ENCODE peak calls at places on chromosomes 16 and 17, in six cellular contexts. One of them, this sample, is unnamed. For H3K4me1, the result is how much of the 10 kb centered on the place peaks cover.

GRCh38 chr16:78227855-78228254 is 128.4 kb downstream of the WWOX start:
- DNase-seq in GM12878: no peak
- DNase-seq in neural progenitor cell: peak
- DNase-seq in PC-9: no peak
- DNase-seq in PC-3: peak
- DNase-seq in fibroblast of lung: no peak
- DNase-seq in this sample: no peak

GRCh38 chr16:70692481-70693203 is 6.8 kb upstream of the MTSS2 start:
- DNase-seq in PC-3: no peak
- DNase-seq in GM12878: no peak
- DNase-seq in fibroblast of lung: no peak
- DNase-seq in neural progenitor cell: no peak
- DNase-seq in PC-9: no peak
- DNase-seq in this sample: no peak

GRCh38 chr16:2212362-2213324 is 2.0 kb upstream of the BRICD5 start:
- DNase-seq in GM12878: no peak
- DNase-seq in fibroblast of lung: no peak
- DNase-seq in neural progenitor cell: no peak
- DNase-seq in PC-3: peak
- DNase-seq in PC-9: peak
- DNase-seq in this sample: no peak

GRCh38 chr17:14047591-14047990 is 21.7 kb upstream of the COX10 start:
- DNase-seq in fibroblast of lung: no peak
- DNase-seq in PC-3: no peak
- DNase-seq in PC-9: no peak
- DNase-seq in GM12878: no peak
- DNase-seq in neural progenitor cell: no peak
- DNase-seq in this sample: no peak

GRCh38 chr17:66900126-66901010 is 64.1 kb upstream of the CACNG4 start:
- DNase-seq in PC-3: peak
- DNase-seq in fibroblast of lung: peak
- DNase-seq in neural progenitor cell: no peak
- DNase-seq in GM12878: no peak
- DNase-seq in PC-9: no peak
- DNase-seq in this sample: no peak

GRCh38 chr17:81418710-81419332 is 23.6 kb downstream of the BAHCC1 start:
- DNase-seq in GM12878: no peak
- DNase-seq in neural progenitor cell: no peak
- DNase-seq in PC-3: peak
- DNase-seq in PC-9: no peak
- DNase-seq in fibroblast of lung: peak
- DNase-seq in this sample: peak

GRCh38 chr16:70685061-70685937 is 554 bp downstream of the MTSS2 start:
- DNase-seq in GM12878: no peak
- DNase-seq in fibroblast of lung: no peak
- DNase-seq in neural progenitor cell: no peak
- DNase-seq in PC-9: no peak
- DNase-seq in PC-3: no peak
- DNase-seq in this sample: no peak

GRCh38 chr16:58513874-58514273 is 1.4 kb upstream of the SETD6 start:
- DNase-seq in fibroblast of lung: peak
- DNase-seq in PC-9: no peak
- DNase-seq in PC-3: no peak
- DNase-seq in neural progenitor cell: no peak
- DNase-seq in GM12878: no peak
- DNase-seq in this sample: no peak

GRCh38 chr17:15335446-15335845 is 6.0 kb downstream of the TEKT3 start:
- DNase-seq in PC-9: no peak
- DNase-seq in GM12878: no peak
- DNase-seq in PC-3: no peak
- DNase-seq in neural progenitor cell: no peak
- DNase-seq in fibroblast of lung: no peak
- DNase-seq in this sample: no peak

GRCh38 chr16:9836118-9836736 is 346.0 kb downstream of the GRIN2A start:
- DNase-seq in GM12878: no peak
- DNase-seq in PC-9: no peak
- DNase-seq in neural progenitor cell: peak
- DNase-seq in fibroblast of lung: peak
- DNase-seq in PC-3: peak
- DNase-seq in this sample: no peak

GRCh38 chr17:44887971-44888955 is 11.0 kb downstream of the EFTUD2 start:
- DNase-seq in fibroblast of lung: no peak
- DNase-seq in PC-9: no peak
- DNase-seq in PC-3: no peak
- DNase-seq in GM12878: no peak
- DNase-seq in neural progenitor cell: no peak
- DNase-seq in this sample: no peak

GRCh38 chr17:40542562-40543411 is 22.5 kb downstream of the CCR7 start:
- DNase-seq in GM12878: no peak
- DNase-seq in PC-9: no peak
- DNase-seq in neural progenitor cell: no peak
- DNase-seq in PC-3: no peak
- DNase-seq in fibroblast of lung: peak
- DNase-seq in this sample: no peak

GRCh38 chr16:50354629-50355456 is 13.9 kb downstream of the BRD7 start:
- DNase-seq in PC-9: no peak
- DNase-seq in fibroblast of lung: no peak
- DNase-seq in PC-3: peak
- DNase-seq in GM12878: no peak
- DNase-seq in neural progenitor cell: no peak
- DNase-seq in this sample: no peak

GRCh38 chr17:65876985-65877384 is 314.9 kb downstream of the CEP112 start:
- DNase-seq in PC-9: no peak
- DNase-seq in fibroblast of lung: no peak
- DNase-seq in GM12878: no peak
- DNase-seq in PC-3: no peak
- DNase-seq in neural progenitor cell: no peak
- DNase-seq in this sample: no peak

GRCh38 chr17:49016775-49017463 is 19.7 kb downstream of the IGF2BP1 start:
- DNase-seq in GM12878: no peak
- DNase-seq in PC-9: no peak
- DNase-seq in neural progenitor cell: no peak
- DNase-seq in fibroblast of lung: peak
- DNase-seq in PC-3: peak
- DNase-seq in this sample: peak

GRCh38 chr16:82016964-82017363 is 5.7 kb upstream of the SDR42E1 start:
- DNase-seq in GM12878: no peak
- DNase-seq in PC-9: no peak
- DNase-seq in PC-3: no peak
- DNase-seq in neural progenitor cell: no peak
- DNase-seq in fibroblast of lung: peak
- DNase-seq in this sample: no peak

GRCh38 chr16:51359141-51359960 is 208.3 kb upstream of the SALL1 start:
- DNase-seq in PC-3: no peak
- DNase-seq in PC-9: no peak
- DNase-seq in neural progenitor cell: peak
- DNase-seq in fibroblast of lung: peak
- DNase-seq in GM12878: no peak
- DNase-seq in this sample: no peak

GRCh38 chr16:12547608-12547922 is 256.1 kb downstream of the CPPED1 start:
- DNase-seq in fibroblast of lung: no peak
- DNase-seq in PC-3: no peak
- DNase-seq in neural progenitor cell: no peak
- DNase-seq in PC-9: no peak
- DNase-seq in GM12878: no peak
- DNase-seq in this sample: no peak

GRCh38 chr16:4142268-4142667 is 26.0 kb upstream of the ADCY9 start:
- DNase-seq in GM12878: peak
- DNase-seq in PC-9: no peak
- DNase-seq in fibroblast of lung: no peak
- DNase-seq in neural progenitor cell: no peak
- DNase-seq in PC-3: no peak
- DNase-seq in this sample: peak

GRCh38 chr17:15247891-15248529 is 17.1 kb downstream of the PMP22 start:
- DNase-seq in PC-3: peak
- DNase-seq in fibroblast of lung: peak
- DNase-seq in PC-9: no peak
- DNase-seq in neural progenitor cell: peak
- DNase-seq in GM12878: no peak
- DNase-seq in this sample: no peak

GRCh38 chr17:38798614-38799500 is 499 bp downstream of the PIP4K2B start:
- DNase-seq in GM12878: no peak
- DNase-seq in neural progenitor cell: peak
- DNase-seq in PC-9: no peak
- DNase-seq in fibroblast of lung: peak
- DNase-seq in PC-3: peak
- DNase-seq in this sample: no peak

GRCh38 chr16:71537643-71538042 is 11.4 kb downstream of the CHST4 start:
- DNase-seq in neural progenitor cell: peak
- DNase-seq in GM12878: peak
- DNase-seq in fibroblast of lung: peak
- DNase-seq in PC-3: peak
- DNase-seq in PC-9: peak
- DNase-seq in this sample: peak

GRCh38 chr16:27237229-27238015 is 31.1 kb downstream of the NSMCE1 start:
- DNase-seq in fibroblast of lung: peak
- DNase-seq in PC-3: no peak
- DNase-seq in GM12878: peak
- DNase-seq in PC-9: no peak
- DNase-seq in neural progenitor cell: peak
- DNase-seq in this sample: no peak

GRCh38 chr16:15457390-15457789 is 23.0 kb downstream of the BMERB1 start:
- DNase-seq in neural progenitor cell: no peak
- DNase-seq in PC-9: no peak
- DNase-seq in GM12878: no peak
- DNase-seq in fibroblast of lung: no peak
- DNase-seq in PC-3: no peak
- DNase-seq in this sample: no peak

GRCh38 chr16:21186326-21186691 is 25.1 kb downstream of the ZP2 start:
- DNase-seq in PC-3: no peak
- DNase-seq in PC-9: no peak
- DNase-seq in neural progenitor cell: no peak
- DNase-seq in fibroblast of lung: no peak
- DNase-seq in GM12878: no peak
- DNase-seq in this sample: no peak

GRCh38 chr16:30374538-30374937 is at the start of gene MYL11:
- DNase-seq in PC-3: no peak
- DNase-seq in neural progenitor cell: no peak
- DNase-seq in GM12878: no peak
- DNase-seq in PC-9: no peak
- DNase-seq in fibroblast of lung: no peak
- DNase-seq in this sample: no peak

GRCh38 chr17:61461967-61462733 is 9.9 kb downstream of the TBX4 start:
- DNase-seq in fibroblast of lung: no peak
- DNase-seq in GM12878: no peak
- DNase-seq in neural progenitor cell: peak
- DNase-seq in PC-3: peak
- DNase-seq in PC-9: no peak
- DNase-seq in this sample: no peak

GRCh38 chr17:27807567-27808470 is 7.5 kb upstream of the NOS2 start:
- DNase-seq in PC-3: no peak
- DNase-seq in GM12878: peak
- DNase-seq in fibroblast of lung: no peak
- DNase-seq in PC-9: no peak
- DNase-seq in neural progenitor cell: no peak
- DNase-seq in this sample: no peak
- H3K4me1 ChIP-seq in PC-3: under half
- H3K4me1 ChIP-seq in GM12878: half or more
- H3K4me1 ChIP-seq in fibroblast of lung: under half
- H3K4me1 ChIP-seq in PC-9: under half
- H3K4me1 ChIP-seq in neural progenitor cell: under half
- H3K4me1 ChIP-seq in this sample: under half

GRCh38 chr17:58136669-58137279 is 11.4 kb upstream of the OR4D1 start:
- DNase-seq in PC-9: no peak
- DNase-seq in neural progenitor cell: peak
- DNase-seq in PC-3: peak
- DNase-seq in fibroblast of lung: no peak
- DNase-seq in GM12878: no peak
- DNase-seq in this sample: no peak
- TF ChIP-seq EZH2 in PC-9: no peak
- TF ChIP-seq EZH2 in neural progenitor cell: no peak
- TF ChIP-seq EZH2 in PC-3: no peak
- TF ChIP-seq EZH2 in fibroblast of lung: no peak
- TF ChIP-seq EZH2 in GM12878: no peak
- TF ChIP-seq EZH2 in this sample: no peak

GRCh38 chr17:28368306-28368831 is 1.7 kb downstream of the VTN start:
- DNase-seq in GM12878: no peak
- DNase-seq in neural progenitor cell: no peak
- DNase-seq in PC-9: no peak
- DNase-seq in PC-3: no peak
- DNase-seq in fibroblast of lung: no peak
- DNase-seq in this sample: no peak

GRCh38 chr17:28368915-28369683 is 1.0 kb downstream of the VTN start:
- DNase-seq in neural progenitor cell: no peak
- DNase-seq in fibroblast of lung: no peak
- DNase-seq in PC-3: no peak
- DNase-seq in GM12878: no peak
- DNase-seq in PC-9: no peak
- DNase-seq in this sample: no peak

GRCh38 chr17:28370035-28370743 is at the start of gene VTN:
- DNase-seq in PC-3: no peak
- DNase-seq in fibroblast of lung: peak
- DNase-seq in PC-9: peak
- DNase-seq in GM12878: no peak
- DNase-seq in neural progenitor cell: peak
- DNase-seq in this sample: no peak

GRCh38 chr17:28370744-28371103 is 617 bp upstream of the VTN start:
- DNase-seq in neural progenitor cell: no peak
- DNase-seq in GM12878: no peak
- DNase-seq in fibroblast of lung: no peak
- DNase-seq in PC-3: no peak
- DNase-seq in PC-9: no peak
- DNase-seq in this sample: no peak

GRCh38 chr17:28369684-28370034 is 448 bp downstream of the VTN start:
- DNase-seq in GM12878: no peak
- DNase-seq in PC-3: no peak
- DNase-seq in fibroblast of lung: no peak
- DNase-seq in PC-9: no peak
- DNase-seq in neural progenitor cell: no peak
- DNase-seq in this sample: no peak
- H3K4me2 ChIP-seq in GM12878: no peak
- H3K4me2 ChIP-seq in PC-3: no peak
- H3K4me2 ChIP-seq in fibroblast of lung: no peak
- H3K4me2 ChIP-seq in PC-9: peak
- H3K4me2 ChIP-seq in neural progenitor cell: peak
- H3K4me2 ChIP-seq in this sample: no peak

GRCh38 chr17:19270951-19271611 is 33.9 kb downstream of the EPN2 start:
- DNase-seq in GM12878: peak
- DNase-seq in neural progenitor cell: no peak
- DNase-seq in fibroblast of lung: no peak
- DNase-seq in PC-9: no peak
- DNase-seq in PC-3: no peak
- DNase-seq in this sample: no peak
- H3K4me1 ChIP-seq in GM12878: under half
- H3K4me1 ChIP-seq in neural progenitor cell: under half
- H3K4me1 ChIP-seq in fibroblast of lung: under half
- H3K4me1 ChIP-seq in PC-9: under half
- H3K4me1 ChIP-seq in PC-3: under half
- H3K4me1 ChIP-seq in this sample: under half

DNA sequence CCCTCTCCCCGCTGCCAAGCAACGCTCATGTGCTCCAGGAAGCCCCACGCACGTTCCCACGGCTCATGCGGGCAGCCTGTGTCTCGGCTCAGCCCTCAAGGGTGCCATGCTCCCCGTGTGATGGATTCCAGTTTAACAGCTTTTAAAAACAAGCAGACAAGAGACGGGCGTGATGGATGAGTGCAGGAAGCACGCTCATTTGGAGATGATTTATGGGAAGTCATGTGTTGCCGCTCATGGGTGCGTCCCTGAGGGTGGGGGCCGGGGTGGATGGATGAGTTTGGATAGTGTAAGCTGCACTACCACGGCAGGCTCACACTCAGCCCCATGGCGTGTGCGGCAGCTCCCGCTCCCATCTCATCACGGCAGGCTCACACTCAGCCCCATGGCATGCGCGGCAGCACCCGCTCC is 132.8 kb downstream of the RBFOX3 start:
- DNase-seq in PC-9: no peak
- DNase-seq in GM12878: no peak
- DNase-seq in fibroblast of lung: peak
- DNase-seq in PC-3: no peak
- DNase-seq in neural progenitor cell: no peak
- DNase-seq in this sample: no peak
- TF ChIP-seq EZH2 in PC-9: no peak
- TF ChIP-seq EZH2 in GM12878: no peak
- TF ChIP-seq EZH2 in fibroblast of lung: no peak
- TF ChIP-seq EZH2 in PC-3: no peak
- TF ChIP-seq EZH2 in neural progenitor cell: no peak
- TF ChIP-seq EZH2 in this sample: no peak

This sample was measured in keratinocyte.